ENCODE peak calls at places on chromosome 4, in four cellular contexts. N, B, T and A are unnamed samples.

GRCh38 chr4:82436780-82437179 is 6.4 kb downstream of the ENOPH1 start:
- DNase-seq in N (no peak), B (no peak), T (no peak), A (no peak)

GRCh38 chr4:80155286-80155982 is 41.9 kb upstream of the PRDM8 start:
- DNase-seq in N (no peak), B (no peak), T (no peak), A (no peak)

GRCh38 chr4:142242156-142242555 is 603.9 kb downstream of the INPP4B start:
- DNase-seq in N (no peak), B (no peak), T (no peak), A (no peak)

GRCh38 chr4:1113311-1114009 is at the start of gene RNF212:
- DNase-seq in N (no peak), B (no peak), T (no peak), A (no peak)

GRCh38 chr4:56570041-56570440 is 64.5 kb downstream of the ARL9 start:
- DNase-seq in N (no peak), B (no peak), T (peak), A (no peak)

GRCh38 chr4:40515398-40516293 is 114.0 kb downstream of the RBM47 start:
- DNase-seq in N (no peak), B (peak), T (no peak), A (peak)

GRCh38 chr4:133775469-133775868 is 426.1 kb downstream of the PABPC4L start:
- DNase-seq in N (no peak), B (no peak), T (no peak), A (no peak)

GRCh38 chr4:126051709-126052424 is 737.1 kb downstream of the FAT4 start:
- DNase-seq in N (no peak), B (no peak), T (peak), A (no peak)

GRCh38 chr4:125956281-125956680 is 641.5 kb downstream of the FAT4 start:
- DNase-seq in N (no peak), B (no peak), T (no peak), A (no peak)

GRCh38 chr4:177052211-177052725 is 257.4 kb upstream of the NEIL3 start:
- DNase-seq in N (no peak), B (no peak), T (no peak), A (no peak)

GRCh38 chr4:177964693-177965168 is 522.5 kb upstream of the AGA start:
- DNase-seq in N (no peak), B (no peak), T (no peak), A (no peak)